ENCODE peak calls at places on chromosomes 5 and 9, in six cellular contexts. A is GM12891, K is K562, S is upper lobe of left lung, Y is stomach, B is HepG2. R is an unnamed sample.

GRCh38 chr9:98567540-98568233 is 141.0 kb downstream of the GABBR2 start:
- DNase-seq in A (no peak), K (no peak), S (no peak), Y (no peak), B (no peak), R (no peak)

GRCh38 chr5:151123897-151124751 is 33.5 kb downstream of the ANXA6 start:
- DNase-seq in A (peak; percentile 48), K (no peak), S (peak; percentile 61), Y (peak; percentile 85), B (no peak), R (peak; percentile 82)

GRCh38 chr5:78907255-78907886 is 77.7 kb downstream of the ARSB start:
- DNase-seq in A (no peak), K (no peak), S (no peak), Y (no peak), B (no peak), R (peak; percentile 77)

GRCh38 chr9:686381-686813 is 155.1 kb upstream of the DMRT1 start:
- DNase-seq in A (no peak), K (no peak), S (no peak), Y (no peak), B (no peak), R (no peak)

GRCh38 chr5:115431116-115431515 is 113.5 kb downstream of the FEM1C start:
- DNase-seq in A (no peak), K (no peak), S (peak; percentile 43), Y (no peak), B (no peak), R (no peak)

GRCh38 chr5:176742246-176743105 is 67.9 kb upstream of the UNC5A start:
- DNase-seq in A (no peak), K (no peak), S (peak; percentile 2), Y (no peak), B (no peak), R (no peak)

GRCh38 chr5:124172389-124173003 is 573.9 kb downstream of the ZNF608 start:
- DNase-seq in A (no peak), K (no peak), S (no peak), Y (no peak), B (no peak), R (no peak)

GRCh38 chr9:19642256-19642655 is 146.6 kb downstream of the SLC24A2 start:
- DNase-seq in A (no peak), K (no peak), S (no peak), Y (no peak), B (peak; percentile 2), R (no peak)

GRCh38 chr9:122580360-122580759 is 2.8 kb downstream of the OR1L8 start:
- DNase-seq in A (no peak), K (peak; percentile 22), S (no peak), Y (no peak), B (no peak), R (no peak)

GRCh38 chr5:96781031-96781733 is 26.6 kb downstream of the ERAP1 start:
- DNase-seq in A (no peak), K (no peak), S (no peak), Y (no peak), B (no peak), R (no peak)

GRCh38 chr5:64632251-64632650 is 58.1 kb upstream of the SHISAL2B start:
- DNase-seq in A (no peak), K (no peak), S (peak; percentile 72), Y (no peak), B (no peak), R (no peak)

GRCh38 chr5:146475906-146476305 is 28.8 kb downstream of the TCERG1 start:
- DNase-seq in A (no peak), K (no peak), S (no peak), Y (no peak), B (no peak), R (no peak)

GRCh38 chr9:91515074-91515687 is 91.5 kb upstream of the NFIL3 start:
- DNase-seq in A (no peak), K (peak; percentile 20), S (no peak), Y (peak; percentile 35), B (no peak), R (no peak)

GRCh38 chr5:68382640-68383039 is 167.1 kb downstream of the PIK3R1 start:
- DNase-seq in A (no peak), K (no peak), S (no peak), Y (no peak), B (no peak), R (no peak)

GRCh38 chr9:130741831-130742449 is 48.4 kb downstream of the EXOSC2 start:
- DNase-seq in A (no peak), K (peak; percentile 58), S (no peak), Y (no peak), B (no peak), R (no peak)

GRCh38 chr5:32127759-32128158 is 46.4 kb downstream of the GOLPH3 start:
- DNase-seq in A (no peak), K (no peak), S (no peak), Y (no peak), B (no peak), R (no peak)

GRCh38 chr5:161921781-161922180 is 73.9 kb downstream of the GABRA1 start:
- DNase-seq in A (no peak), K (no peak), S (no peak), Y (no peak), B (no peak), R (no peak)

GRCh38 chr5:54702470-54702869 is 184.9 kb downstream of the SNX18 start:
- DNase-seq in A (no peak), K (no peak), S (no peak), Y (no peak), B (no peak), R (no peak)

DNA sequence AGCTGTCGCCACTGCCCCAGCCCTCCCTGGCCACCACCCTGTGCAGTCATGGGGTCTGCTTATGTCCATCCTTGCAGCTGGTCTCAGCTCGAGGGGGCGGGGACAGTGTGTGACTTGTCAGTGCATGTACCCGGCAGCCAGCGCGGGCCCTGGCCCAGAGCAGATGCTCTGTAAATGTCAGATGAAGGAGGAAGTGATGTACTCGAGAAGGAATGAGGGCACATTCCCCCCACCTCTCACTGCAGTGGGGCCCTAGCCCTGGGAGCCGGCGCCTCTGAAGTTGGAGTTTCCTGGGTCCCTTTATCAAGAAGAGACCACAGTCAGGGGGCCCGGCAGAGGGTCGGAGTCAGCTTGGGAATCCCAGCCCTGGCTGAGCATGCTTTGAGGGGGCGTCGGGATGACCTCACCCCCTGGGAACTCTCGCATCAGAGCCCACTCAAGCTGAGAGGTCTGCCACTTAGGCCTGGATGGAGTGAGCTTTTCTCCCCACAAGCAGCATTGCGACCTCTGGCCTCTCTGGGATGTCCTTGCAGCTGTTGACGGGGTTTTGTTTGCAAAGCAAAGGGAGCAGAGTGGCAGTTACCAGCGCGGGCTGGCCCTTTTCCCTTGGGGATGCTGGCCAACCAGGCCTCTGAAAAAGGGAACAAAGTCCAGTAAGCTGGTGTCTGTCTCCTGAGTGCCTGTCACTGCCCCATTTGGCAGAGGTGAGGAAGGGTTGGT is 19.0 kb downstream of the NEURL1B start:
- DNase-seq in A (no peak), K (no peak), S (peak; percentile 65), Y (peak; percentile 76), B (peak; percentile 95), R (peak; percentile 98)
- TF ChIP-seq POLR2AphosphoS5 in A (no peak), K (no peak), S (peak; percentile 9), Y (peak; percentile 69), B (no peak), R (peak; percentile 74)

GRCh38 chr9:21994996-21995651 is 533 bp downstream of the CDKN2B-AS1 start:
- DNase-seq in A (peak; percentile 78), K (no peak), S (peak; percentile 78), Y (peak; percentile 69), B (no peak), R (peak; percentile 85)
- TF ChIP-seq POLR2A in A (no peak), K (no peak), S (peak; percentile 63), Y (no peak), B (no peak), R (no peak)

GRCh38 chr5:14204785-14205321 is 61.7 kb downstream of the TRIO start:
- DNase-seq in A (no peak), K (no peak), S (peak; percentile 71), Y (peak; percentile 44), B (peak; percentile 64), R (peak; percentile 91)
- TF ChIP-seq POLR2AphosphoS5 in A (no peak), K (no peak), S (peak; percentile 46), Y (peak; percentile 63), B (no peak), R (peak; percentile 38)

GRCh38 chr5:28009526-28010025 is 971.2 kb upstream of the CDH9 start:
- DNase-seq in A (no peak), K (no peak), S (no peak), Y (no peak), B (no peak), R (no peak)
- TF ChIP-seq POLR2A in A (no peak), K (no peak), S (no peak), Y (no peak), B (no peak), R (no peak)

DNA sequence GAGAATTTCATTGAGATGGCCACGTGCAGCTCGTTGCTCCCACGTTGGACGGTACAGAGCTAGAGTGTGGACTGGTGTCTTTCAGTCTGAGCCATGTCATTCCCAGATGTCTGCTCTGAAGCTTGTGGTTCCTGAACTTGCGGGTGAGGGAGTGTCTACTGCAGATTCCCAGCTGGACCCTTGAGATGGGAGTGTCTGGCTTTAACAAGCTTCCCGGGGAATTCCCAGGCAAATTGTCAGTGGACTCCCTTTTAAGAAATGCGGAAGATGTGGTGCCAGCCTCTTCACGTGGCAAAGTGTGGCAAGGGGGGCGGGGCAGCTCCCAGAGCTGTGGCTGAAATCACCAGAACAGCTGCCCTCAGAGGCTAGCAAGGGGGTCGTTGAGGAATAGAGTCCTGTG is 37.1 kb downstream of the PRRX2 start:
- DNase-seq in A (no peak), K (no peak), S (peak; percentile 84), Y (peak; percentile 42), B (no peak), R (no peak)
- TF ChIP-seq POLR2AphosphoS5 in A (no peak), K (no peak), S (peak; percentile 60), Y (no peak), B (no peak), R (no peak)

GRCh38 chr5:149799965-149800516 is 69.9 kb downstream of the PPARGC1B start:
- DNase-seq in A (no peak), K (no peak), S (no peak), Y (no peak), B (no peak), R (no peak)

GRCh38 chr5:149798466-149798865 is 68.4 kb downstream of the PPARGC1B start:
- DNase-seq in A (no peak), K (peak; percentile 40), S (no peak), Y (no peak), B (peak; percentile 44), R (no peak)

GRCh38 chr5:149800563-149801103 is 70.5 kb downstream of the PPARGC1B start:
- DNase-seq in A (no peak), K (no peak), S (no peak), Y (no peak), B (no peak), R (no peak)

GRCh38 chr5:149797897-149798296 is 67.8 kb downstream of the PPARGC1B start:
- DNase-seq in A (no peak), K (no peak), S (no peak), Y (no peak), B (no peak), R (no peak)

GRCh38 chr5:149799119-149799623 is 69.1 kb downstream of the PPARGC1B start:
- DNase-seq in A (no peak), K (no peak), S (no peak), Y (peak; percentile 36), B (peak; percentile 21), R (peak; percentile 95)
- TF ChIP-seq POLR2A in A (no peak), K (no peak), S (no peak), Y (no peak), B (no peak), R (no peak)

GRCh38 chr9:128688501-128689292 is at the start of gene SET:
- DNase-seq in A (peak; percentile 96), K (peak; percentile 99), S (peak; percentile 97), Y (peak; percentile 96), B (peak; percentile 84), R (peak; percentile 97)
- TF ChIP-seq POLR2AphosphoS5 in A (peak; percentile 55), K (peak; percentile 87), S (peak; percentile 48), Y (peak; percentile 64), B (peak; percentile 67), R (peak; percentile 95)

R was measured in sigmoid colon.